ENCODE peak calls at places on chromosome 1, in four cellular contexts. F is mammary epithelial cell, X is AG09319, N is OCI-LY7. G is an unnamed sample.
A peak's percentile ranks its signal among the peaks of the same experiment; 100 is the strongest.

GRCh38 chr1:206937437-206937836 is 8.8 kb downstream of the PIGR start:
- DNase-seq in N (no peak), X (no peak), F (no peak), G (no peak)

GRCh38 chr1:238191161-238191560 is 300.4 kb upstream of the ZP4 start:
- DNase-seq in N (no peak), X (no peak), F (no peak), G (no peak)

GRCh38 chr1:98104285-98104684 is 183.5 kb upstream of the DPYD start:
- DNase-seq in F (no peak), X (peak; percentile 55), N (no peak), G (peak; percentile 63)

GRCh38 chr1:65992160-65993046 is 199.7 kb downstream of the PDE4B start:
- DNase-seq in X (no peak), F (no peak), N (no peak), G (no peak)

GRCh38 chr1:170807432-170807831 is 127.9 kb upstream of the MROH9 start:
- DNase-seq in X (no peak), F (peak; percentile 93), N (no peak), G (peak; percentile 66)

GRCh38 chr1:173870252-173871075 is 2.3 kb downstream of the ZBTB37 start:
- DNase-seq in N (peak; percentile 65), X (no peak), F (no peak), G (no peak)

GRCh38 chr1:48039088-48040049 is 42.2 kb upstream of the TRABD2B start:
- DNase-seq in F (peak; percentile 23), X (no peak), N (no peak), G (no peak)

GRCh38 chr1:39818482-39818881 is 29.8 kb upstream of the BMP8B start:
- DNase-seq in X (no peak), F (no peak), N (no peak), G (no peak)

GRCh38 chr1:228735871-228736586 is 750 bp downstream of the RHOU start:
- DNase-seq in X (no peak), N (no peak), F (no peak), G (no peak)

GRCh38 chr1:91502882-91503184 is 2.2 kb downstream of the CDC7 start:
- DNase-seq in N (peak; percentile 61), X (no peak), F (no peak), G (no peak)

GRCh38 chr1:18764362-18764761 is 95.1 kb downstream of the TAS1R2 start:
- DNase-seq in N (no peak), F (no peak), X (no peak), G (no peak)

GRCh38 chr1:111219466-111220286 is 7.8 kb upstream of the CHI3L2 start:
- DNase-seq in F (no peak), N (peak; percentile 92), X (no peak), G (no peak)

GRCh38 chr1:84782881-84783280 is 92.6 kb upstream of the SSX2IP start:
- DNase-seq in X (no peak), N (no peak), F (no peak), G (no peak)

GRCh38 chr1:84776639-84777038 is 86.4 kb upstream of the SSX2IP start:
- DNase-seq in X (no peak), N (no peak), F (peak; percentile 82), G (no peak)

GRCh38 chr1:84782311-84782771 is 92.1 kb upstream of the SSX2IP start:
- DNase-seq in N (peak; percentile 72), X (no peak), F (no peak), G (no peak)

GRCh38 chr1:84785231-84785630 is 95.0 kb upstream of the SSX2IP start:
- DNase-seq in N (no peak), F (peak; percentile 74), X (no peak), G (no peak)

GRCh38 chr1:84780000-84780716 is 89.9 kb upstream of the SSX2IP start:
- DNase-seq in N (no peak), F (peak; percentile 76), X (no peak), G (no peak)
- TF ChIP-seq CTCF in N (no peak), F (no peak), X (no peak), G (no peak)

DNA sequence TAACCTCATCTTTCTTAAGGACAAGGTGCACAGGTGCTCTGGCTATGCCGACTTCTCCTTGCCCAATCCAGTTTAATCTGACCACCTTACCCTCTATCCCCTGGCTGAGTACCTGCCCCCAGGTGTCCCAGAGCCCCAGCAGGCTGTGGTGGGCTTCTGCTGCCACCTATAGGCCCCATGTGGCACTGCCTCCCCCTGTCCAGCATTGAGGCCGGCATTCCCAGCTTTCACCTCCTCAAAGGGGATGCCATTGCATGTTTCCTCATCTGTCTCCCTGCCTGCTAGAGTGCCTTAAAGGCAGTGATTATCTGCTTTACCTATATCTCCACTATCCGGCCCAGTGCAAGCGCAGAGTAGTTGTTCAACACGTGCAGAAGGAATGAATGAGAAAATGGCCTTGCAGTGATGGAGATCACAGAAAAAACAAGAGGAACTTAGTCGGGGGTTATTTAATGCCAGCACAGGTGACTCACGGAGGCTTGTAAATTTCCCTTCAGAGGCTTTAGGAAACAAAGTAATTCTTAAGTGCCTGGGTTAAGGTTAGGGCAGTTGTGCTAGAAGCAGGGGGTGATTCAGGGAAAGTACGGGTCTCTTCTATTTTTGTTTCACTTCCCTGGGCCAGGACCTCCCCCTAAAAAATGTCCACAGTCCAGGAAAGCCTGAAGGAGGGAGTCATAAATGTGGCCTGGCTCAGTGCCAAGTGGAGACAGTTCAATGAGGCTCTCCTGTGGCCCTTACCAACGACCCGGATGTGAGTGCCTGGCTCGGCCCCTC is 131.8 kb upstream of the NGF start:
- DNase-seq in X (no peak), F (peak; percentile 74), N (peak; percentile 58), G (peak; percentile 66)
- TF ChIP-seq CTCF in X (peak; percentile 100), F (peak; percentile 93), N (peak; percentile 97), G (peak; percentile 96)

GRCh38 chr1:9338354-9339250 is 45.9 kb downstream of the SPSB1 start:
- DNase-seq in X (no peak), N (no peak), F (no peak), G (no peak)
- TF ChIP-seq CTCF in X (no peak), N (no peak), F (no peak), G (no peak)

GRCh38 chr1:44002606-44003157 is 11.3 kb downstream of the CCDC24 start:
- DNase-seq in X (no peak), N (no peak), F (no peak), G (no peak)
- TF ChIP-seq CTCF in X (peak; percentile 1), N (peak; percentile 46), F (peak; percentile 9), G (peak; percentile 63)

DNA sequence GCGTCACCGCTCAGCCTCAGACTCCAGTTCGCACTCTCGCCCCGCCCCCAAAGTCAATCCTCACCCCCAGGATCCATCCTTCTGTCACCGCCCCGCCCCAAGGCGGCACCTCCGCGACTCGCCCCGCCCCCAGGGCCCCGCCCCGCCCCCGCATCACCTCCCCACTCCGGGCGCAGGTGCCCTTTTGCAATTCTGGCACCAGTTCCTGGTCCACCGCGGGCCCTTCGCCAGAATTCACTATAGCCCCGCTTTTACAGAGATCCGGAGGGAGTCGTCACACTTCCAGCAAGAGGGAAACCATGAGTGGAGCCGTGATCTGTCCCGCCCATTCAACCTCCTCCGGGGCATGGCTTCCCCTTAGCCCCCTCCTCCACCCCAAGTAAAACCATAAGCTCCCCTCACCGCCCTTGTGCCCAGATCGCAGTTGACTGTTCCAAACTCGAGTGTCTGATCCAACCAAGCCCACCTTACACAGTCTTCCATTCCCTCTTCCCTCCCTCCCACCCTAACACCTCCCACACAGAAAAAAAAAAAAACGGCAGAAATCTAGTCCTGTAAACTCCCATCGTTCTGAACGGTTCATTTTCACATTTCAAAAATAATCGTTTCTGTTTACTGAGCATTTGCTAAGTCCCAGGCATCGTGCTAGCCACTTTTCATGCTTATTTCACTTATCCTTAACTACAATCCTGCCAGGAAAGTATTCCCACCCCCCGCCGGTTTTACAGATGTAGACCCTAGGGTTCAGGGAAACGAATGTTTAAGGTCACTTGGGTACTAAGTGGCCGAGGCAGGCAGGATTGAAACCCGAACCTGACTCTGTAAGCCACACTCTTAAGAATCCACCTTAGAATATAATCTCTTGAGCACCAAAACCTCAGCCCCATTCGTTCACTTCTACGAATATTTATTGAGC is 1.3 kb upstream of the CASP9 start:
- DNase-seq in F (no peak), N (peak; percentile 24), X (no peak), G (no peak)
- TF ChIP-seq CTCF in F (no peak), N (no peak), X (no peak), G (no peak)

G was measured in HFFc6.